ENCODE peak calls at places on chromosomes 12 and 14, in six cellular contexts. O is GM20000, A is RWPE1, G is activated B cell treated with CpG ODN at 0.5 μM for 24 hours, D is AG09309, K is omental fat pad. V is an unnamed sample.

GRCh38 chr12:17810399-17810798 is 279.6 kb downstream of the RERGL start:
- DNase-seq in D (no peak), A (no peak), G (no peak), O (no peak), K (no peak), V (no peak)

GRCh38 chr14:104779776-104780512 is 15.6 kb downstream of the AKT1 start:
- DNase-seq in G (no peak), A (no peak), D (no peak), K (no peak), O (no peak), V (no peak)

GRCh38 chr12:120662879-120663278 is 22.5 kb downstream of the CABP1 start:
- DNase-seq in A (no peak), D (no peak), G (no peak), K (no peak), O (peak), V (no peak)

GRCh38 chr12:47590771-47591368 is 115.0 kb downstream of the RPAP3 start:
- DNase-seq in G (no peak), A (no peak), K (no peak), O (no peak), D (no peak), V (no peak)

GRCh38 chr14:88834883-88835431 is 10.5 kb downstream of the TTC8 start:
- DNase-seq in K (no peak), A (no peak), O (no peak), D (no peak), G (no peak), V (no peak)

GRCh38 chr14:101442451-101442850 is 118.8 kb upstream of the DIO3 start:
- DNase-seq in O (no peak), D (no peak), G (no peak), A (no peak), K (no peak), V (no peak)

GRCh38 chr12:57888407-57889157 is 42.1 kb upstream of the CTDSP2 start:
- DNase-seq in D (no peak), K (no peak), A (peak), O (no peak), G (no peak), V (no peak)

GRCh38 chr14:22474730-22475351 is 114.2 kb downstream of the DAD1 start:
- DNase-seq in K (no peak), D (no peak), G (no peak), A (no peak), O (no peak), V (no peak)

GRCh38 chr12:1607940-1608782 is 13.8 kb upstream of the FBXL14 start:
- DNase-seq in A (no peak), O (no peak), K (no peak), G (no peak), D (no peak), V (no peak)

GRCh38 chr12:72679147-72679757 is 407.1 kb downstream of the TRHDE start:
- DNase-seq in A (no peak), G (no peak), O (no peak), K (no peak), D (no peak), V (no peak)

GRCh38 chr12:132003846-132004245 is 54.1 kb downstream of the EP400 start:
- DNase-seq in G (no peak), K (no peak), A (no peak), O (no peak), D (peak), V (no peak)

GRCh38 chr14:22871200-22871961 is at the start of gene LRP10:
- DNase-seq in G (peak), K (peak), O (peak), A (peak), D (no peak), V (peak)

GRCh38 chr12:1911598-1912575 is 6.6 kb downstream of the CACNA2D4 start:
- DNase-seq in G (no peak), D (no peak), O (peak), K (no peak), A (no peak), V (peak)

GRCh38 chr14:106442857-106443256 is 916.5 kb downstream of the TMEM121 start:
- DNase-seq in K (no peak), A (no peak), G (peak), D (no peak), O (peak), V (no peak)

GRCh38 chr14:33127531-33127930 is 188.9 kb downstream of the NPAS3 start:
- DNase-seq in O (no peak), A (peak), G (no peak), D (no peak), K (no peak), V (no peak)

GRCh38 chr14:95460647-95461478 is 55.6 kb downstream of the SYNE3 start:
- DNase-seq in K (no peak), D (peak), A (peak), G (no peak), O (no peak), V (no peak)

GRCh38 chr14:64970041-64970440 is 2.1 kb downstream of the RAB15 start:
- DNase-seq in A (no peak), K (no peak), G (no peak), D (no peak), O (no peak), V (no peak)

GRCh38 chr14:99134333-99135046 is 137.5 kb downstream of the BCL11B start:
- DNase-seq in G (no peak), O (no peak), K (no peak), D (no peak), A (no peak), V (no peak)

GRCh38 chr12:46214668-46215429 is 54.0 kb downstream of the SLC38A1 start:
- DNase-seq in O (no peak), K (no peak), D (no peak), G (no peak), A (no peak), V (no peak)

GRCh38 chr12:103928736-103929050 is 1.5 kb upstream of the HSP90B1 start:
- DNase-seq in G (peak), A (no peak), D (no peak), K (no peak), O (no peak), V (peak)

GRCh38 chr14:104561661-104562495 is 17.7 kb upstream of the C14orf180 start:
- DNase-seq in K (no peak), D (no peak), O (no peak), G (no peak), A (no peak), V (no peak)

GRCh38 chr14:104895207-104895785 is 29.4 kb upstream of the PLD4 start:
- DNase-seq in G (no peak), D (no peak), K (no peak), A (no peak), O (no peak), V (no peak)

GRCh38 chr12:48996794-48997718 is 2.1 kb downstream of the DDN start:
- DNase-seq in K (peak), G (peak), O (peak), D (no peak), A (no peak), V (peak)

GRCh38 chr12:20011200-20011599 is 357.1 kb upstream of the PDE3A start:
- DNase-seq in K (no peak), A (no peak), D (no peak), G (no peak), O (no peak), V (no peak)

GRCh38 chr12:30447061-30447750 is 248.5 kb downstream of the IPO8 start:
- DNase-seq in A (no peak), G (no peak), O (no peak), D (no peak), K (no peak), V (no peak)

GRCh38 chr12:121214855-121215745 is 5.2 kb downstream of the P2RX4 start:
- DNase-seq in O (no peak), A (peak), K (no peak), D (peak), G (no peak), V (peak)

GRCh38 chr12:124771462-124772361 is 92.0 kb downstream of the SCARB1 start:
- DNase-seq in K (peak), D (no peak), O (peak), G (peak), A (peak), V (peak)

GRCh38 chr14:67763158-67763822 is 53.1 kb downstream of the ZFYVE26 start:
- DNase-seq in G (no peak), A (no peak), D (no peak), K (no peak), O (no peak), V (no peak)

GRCh38 chr14:86038401-86038985 is 508.5 kb downstream of the FLRT2 start:
- DNase-seq in O (peak), A (peak), D (peak), K (no peak), G (no peak), V (no peak)

GRCh38 chr12:105419606-105420005 is 89.1 kb downstream of the C12orf75 start:
- DNase-seq in A (no peak), O (no peak), K (no peak), G (no peak), D (no peak), V (no peak)

GRCh38 chr14:31252865-31253264 is 45.3 kb upstream of the HECTD1 start:
- DNase-seq in O (no peak), G (no peak), K (no peak), A (no peak), D (no peak), V (no peak)

GRCh38 chr14:57987051-57987450 is 121.2 kb upstream of the SLC35F4 start:
- DNase-seq in K (no peak), O (no peak), D (no peak), A (no peak), G (no peak), V (no peak)

GRCh38 chr14:29925736-29926135 is 1.9 kb downstream of the PRKD1 start:
- DNase-seq in A (no peak), K (no peak), O (no peak), G (no peak), D (no peak), V (no peak)

GRCh38 chr12:108833355-108833733 is 24.0 kb downstream of the SSH1 start:
- DNase-seq in A (peak), O (no peak), D (peak), G (no peak), K (no peak), V (no peak)

GRCh38 chr12:6697584-6698351 is 2.8 kb downstream of the PIANP start:
- DNase-seq in K (no peak), D (peak), O (peak), A (peak), G (no peak), V (no peak)

GRCh38 chr12:44833561-44833960 is 42.6 kb downstream of the NELL2 start:
- DNase-seq in A (no peak), D (no peak), K (no peak), O (no peak), G (no peak), V (no peak)

GRCh38 chr12:16012086-16012485 is 101.0 kb downstream of the DERA start:
- DNase-seq in G (no peak), K (no peak), D (peak), A (no peak), O (no peak), V (no peak)

GRCh38 chr12:53754633-53755261 is 3.0 kb upstream of the CISTR start:
- DNase-seq in D (no peak), A (no peak), G (no peak), O (no peak), K (no peak), V (no peak)

DNA sequence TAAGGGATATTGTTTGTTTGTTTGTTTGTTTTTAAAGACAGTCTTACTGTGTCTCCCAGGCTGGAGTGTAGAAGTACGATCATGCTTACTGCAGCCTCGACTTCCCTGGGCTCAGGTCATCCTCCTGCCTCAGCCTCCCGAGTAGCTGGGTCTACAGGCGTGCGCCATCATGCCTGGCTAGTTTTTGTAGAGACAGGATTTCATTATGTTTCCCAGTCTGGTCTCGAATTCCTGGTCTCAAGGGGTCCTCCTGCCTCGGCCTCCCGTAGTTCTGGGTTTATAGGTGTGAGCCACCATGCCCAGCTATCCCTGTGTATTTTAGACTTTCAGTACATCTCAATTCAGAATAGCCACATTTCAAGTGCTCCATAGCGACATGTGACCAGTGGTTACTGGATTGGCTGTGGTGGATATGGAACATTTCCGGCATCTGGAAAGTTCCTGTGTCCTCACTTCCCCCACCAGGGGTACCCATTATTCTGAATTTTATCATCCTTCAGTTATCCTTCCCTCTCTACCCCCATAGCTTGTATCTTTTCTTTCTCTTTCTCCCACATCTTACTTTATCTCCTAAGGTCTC is 61.1 kb downstream of the HRK start:
- DNase-seq in K (no peak), D (no peak), O (no peak), A (no peak), G (no peak), V (no peak)
- TF ChIP-seq CTCF in K (no peak), D (no peak), O (no peak), A (no peak), G (no peak), V (no peak)

DNA sequence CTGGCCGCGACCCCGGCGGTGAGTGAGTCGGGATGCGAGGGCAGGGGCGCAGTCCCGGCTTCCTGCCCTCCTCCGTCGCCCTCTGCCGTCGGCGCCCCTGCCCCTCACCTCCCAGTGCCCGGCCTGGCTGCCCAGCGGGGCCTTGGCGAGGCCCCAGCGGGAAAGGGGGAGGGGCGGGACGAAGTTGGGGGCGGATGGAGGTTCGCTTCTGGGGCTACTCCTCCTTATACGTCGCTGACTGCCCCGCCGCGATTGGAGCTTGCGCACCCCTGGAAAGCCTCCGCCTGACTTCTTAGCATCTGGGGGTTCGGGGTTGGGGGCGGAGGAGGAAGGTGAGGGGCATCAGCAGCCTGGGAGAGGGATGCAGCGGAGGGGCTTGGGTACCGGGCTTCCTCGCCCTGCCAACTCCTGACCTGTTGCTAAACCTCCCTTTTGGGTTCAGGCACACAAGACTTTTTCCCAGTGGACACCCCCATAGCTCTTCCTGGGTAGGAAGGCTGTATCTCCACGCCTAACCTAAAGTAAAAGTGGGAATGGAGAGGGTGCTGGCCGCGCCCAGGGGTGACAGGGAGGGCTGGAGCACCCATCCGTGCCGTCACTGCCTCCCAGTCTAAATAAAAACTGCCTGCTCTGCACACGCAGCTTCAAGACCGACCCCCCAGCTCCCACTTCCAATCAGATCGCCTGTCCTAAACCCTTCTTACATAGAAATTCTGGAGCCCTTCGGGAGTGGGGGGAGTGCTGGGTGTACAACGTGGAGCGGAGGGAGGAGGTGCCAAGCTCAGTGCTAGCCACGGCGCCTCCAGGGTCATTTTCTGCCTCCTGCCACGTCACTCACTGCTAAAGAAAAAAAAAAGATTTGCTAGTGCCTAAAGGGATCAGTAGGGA is 585 bp downstream of the TMEM263 start:
- DNase-seq in O (peak), G (peak), A (peak), K (peak), D (peak), V (no peak)
- TF ChIP-seq CTCF in O (no peak), G (no peak), A (peak), K (no peak), D (no peak), V (no peak)

DNA sequence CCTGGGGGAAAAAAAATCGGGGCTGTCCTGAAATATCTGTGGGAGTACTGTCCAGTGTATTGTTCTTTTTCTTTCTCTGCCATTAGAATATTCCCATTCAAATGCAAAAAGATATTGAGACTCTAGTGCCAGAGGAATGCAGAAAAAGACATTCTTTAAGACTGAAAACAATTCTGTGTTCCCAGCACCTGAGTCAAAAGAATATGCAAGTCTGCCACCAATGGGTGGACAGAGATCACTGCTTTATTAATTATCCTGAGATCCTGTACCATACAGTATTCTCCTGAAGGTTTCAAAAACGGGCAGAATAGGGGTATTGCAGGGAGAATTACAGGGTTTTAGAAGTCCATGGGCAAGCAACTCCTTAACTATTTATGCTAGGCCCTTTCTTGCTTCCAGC is 361.8 kb downstream of the C12orf50 start:
- DNase-seq in O (no peak), G (no peak), D (no peak), A (peak), K (no peak), V (no peak)
- TF ChIP-seq CTCF in O (no peak), G (no peak), D (no peak), A (no peak), K (no peak), V (no peak)

GRCh38 chr14:74712499-74713394 is at the start of the genes AREL1 and FCF1:
- DNase-seq in G (peak), O (peak), D (peak), K (peak), A (peak), V (peak)
- TF ChIP-seq CTCF in G (no peak), O (no peak), D (no peak), K (no peak), A (no peak), V (no peak)

GRCh38 chr14:75941030-75941429 is 40.8 kb downstream of the TGFB3 start:
- DNase-seq in K (no peak), G (no peak), D (no peak), A (no peak), O (no peak), V (no peak)
- TF ChIP-seq CTCF in K (no peak), G (no peak), D (no peak), A (no peak), O (no peak), V (no peak)

GRCh38 chr14:79246200-79246599 is 965.1 kb downstream of the DIO2 start:
- DNase-seq in D (no peak), K (no peak), A (no peak), G (no peak), O (no peak), V (no peak)

GRCh38 chr14:79253576-79253975 is 957.7 kb downstream of the DIO2 start:
- DNase-seq in G (no peak), O (no peak), A (no peak), K (no peak), D (no peak), V (no peak)

GRCh38 chr14:79251278-79251677 is 960.0 kb downstream of the DIO2 start:
- DNase-seq in G (no peak), D (no peak), A (no peak), O (no peak), K (no peak), V (no peak)

GRCh38 chr14:79248131-79248530 is 963.2 kb downstream of the DIO2 start:
- DNase-seq in O (no peak), A (no peak), K (no peak), D (no peak), G (no peak), V (no peak)

GRCh38 chr14:79248771-79249170 is 962.5 kb downstream of the DIO2 start:
- DNase-seq in D (no peak), G (no peak), K (no peak), A (no peak), O (no peak), V (no peak)
- TF ChIP-seq CTCF in D (no peak), G (no peak), K (no peak), A (no peak), O (no peak), V (no peak)

GRCh38 chr12:78036889-78037288 is 206.2 kb downstream of the NAV3 start:
- DNase-seq in O (no peak), K (no peak), D (no peak), A (no peak), G (no peak), V (no peak)

GRCh38 chr12:78038541-78038940 is 207.8 kb downstream of the NAV3 start:
- DNase-seq in G (no peak), A (no peak), O (no peak), K (no peak), D (no peak), V (no peak)

GRCh38 chr12:78035913-78036658 is 205.4 kb downstream of the NAV3 start:
- DNase-seq in O (no peak), D (no peak), A (no peak), G (no peak), K (no peak), V (no peak)

GRCh38 chr12:78038986-78039385 is 208.3 kb downstream of the NAV3 start:
- DNase-seq in K (no peak), D (no peak), O (no peak), G (no peak), A (no peak), V (no peak)

DNA sequence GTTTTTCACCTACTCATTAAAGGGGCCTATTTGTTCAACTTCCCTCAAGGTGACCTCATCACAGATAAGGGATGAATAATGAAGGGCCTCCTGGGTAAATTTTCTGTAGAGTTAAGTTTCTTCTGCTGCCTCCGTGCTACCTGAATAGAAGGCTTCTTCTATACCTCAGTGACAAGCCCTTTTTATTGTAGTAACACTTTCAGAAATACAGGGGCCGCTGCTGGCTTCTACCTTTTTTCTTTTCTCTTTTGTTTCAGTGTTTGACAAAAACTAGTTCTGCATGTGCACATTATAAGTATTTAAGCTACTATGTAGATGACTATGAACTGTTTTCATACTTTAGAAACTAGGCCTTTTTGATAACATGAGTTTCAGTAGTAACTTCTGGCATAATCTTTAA is 207.0 kb downstream of the NAV3 start:
- DNase-seq in A (no peak), O (no peak), K (no peak), D (no peak), G (no peak), V (no peak)
- TF ChIP-seq CTCF in A (no peak), O (no peak), K (no peak), D (no peak), G (no peak), V (no peak)